ENCODE peak calls at places on chromosome 15, in four cellular contexts. G is neural progenitor cell, X is mammary epithelial cell, S is keratinocyte. Q is an unnamed sample.

GRCh38 chr15:88908697-88909621 is 4.2 kb downstream of the MFGE8 start:
- DNase-seq in G (no peak), S (no peak), X (no peak), Q (no peak)

GRCh38 chr15:68791431-68792283 is 29.0 kb downstream of the ANP32A start:
- DNase-seq in S (no peak), X (peak; percentile 14), G (no peak), Q (no peak)

GRCh38 chr15:60973637-60974415 is 255.3 kb downstream of the RORA start:
- DNase-seq in X (peak; percentile 52), S (no peak), G (peak; percentile 42), Q (no peak)

GRCh38 chr15:89034305-89034704 is 54.0 kb upstream of the ABHD2 start:
- DNase-seq in G (no peak), S (no peak), X (peak; percentile 9), Q (no peak)

GRCh38 chr15:80892414-80892813 is 97.2 kb downstream of the MESD start:
- DNase-seq in X (no peak), S (no peak), G (no peak), Q (no peak)

GRCh38 chr15:57610130-57610529 is 18.4 kb downstream of the MYZAP start:
- DNase-seq in G (no peak), S (no peak), X (peak; percentile 32), Q (peak; percentile 83)

GRCh38 chr15:62994975-62995730 is 47.4 kb upstream of the TPM1 start:
- DNase-seq in G (no peak), S (no peak), X (peak; percentile 41), Q (no peak)

GRCh38 chr15:91385301-91385700 is 285.2 kb downstream of the SV2B start:
- DNase-seq in S (peak; percentile 73), G (no peak), X (peak; percentile 93), Q (no peak)

GRCh38 chr15:31365032-31365654 is 38.5 kb downstream of the KLF13 start:
- DNase-seq in X (no peak), G (no peak), S (no peak), Q (no peak)

GRCh38 chr15:66802087-66803001 is 100.3 kb downstream of the SMAD6 start:
- DNase-seq in X (no peak), S (no peak), G (no peak), Q (no peak)

GRCh38 chr15:68518785-68519430 is 59.9 kb upstream of the CORO2B start:
- DNase-seq in S (no peak), X (peak; percentile 48), G (no peak), Q (no peak)

GRCh38 chr15:51816615-51817014 is 12.8 kb upstream of the TMOD3 start:
- DNase-seq in G (no peak), X (no peak), S (no peak), Q (no peak)

GRCh38 chr15:29687204-29687768 is 135.0 kb downstream of the TJP1 start:
- DNase-seq in G (no peak), S (no peak), X (no peak), Q (peak; percentile 88)

GRCh38 chr15:62719316-62719715 is 323.2 kb upstream of the TPM1 start:
- DNase-seq in G (no peak), S (no peak), X (peak; percentile 12), Q (no peak)

GRCh38 chr15:56228352-56228751 is 15.3 kb downstream of the RFX7 start:
- DNase-seq in S (no peak), G (no peak), X (no peak), Q (no peak)

GRCh38 chr15:51312132-51312531 is 26.3 kb downstream of the CYP19A1 start:
- DNase-seq in X (no peak), S (no peak), G (no peak), Q (no peak)

GRCh38 chr15:33398555-33398954 is 87.8 kb downstream of the RYR3 start:
- DNase-seq in X (no peak), G (no peak), S (no peak), Q (no peak)

GRCh38 chr15:69141286-69141701 is 19.1 kb upstream of the GLCE start:
- DNase-seq in S (no peak), X (no peak), G (no peak), Q (no peak)

GRCh38 chr15:43229977-43230376 is 9.2 kb upstream of the EPB42 start:
- DNase-seq in X (no peak), G (no peak), S (no peak), Q (no peak)

GRCh38 chr15:35107122-35107521 is 22.0 kb upstream of the NANOGP8 start:
- DNase-seq in X (peak; percentile 3), G (no peak), S (no peak), Q (no peak)

GRCh38 chr15:43143203-43143941 is 10.0 kb downstream of the TMEM62 start:
- DNase-seq in S (no peak), G (no peak), X (no peak), Q (no peak)

GRCh38 chr15:60370105-60370803 is 27.5 kb downstream of the ANXA2 start:
- DNase-seq in S (no peak), X (no peak), G (no peak), Q (no peak)

GRCh38 chr15:20295238-20295811 is 246.3 kb downstream of the GOLGA6L6 start:
- DNase-seq in G (no peak), X (no peak), S (no peak), Q (no peak)

GRCh38 chr15:95327661-95328060 is 1002.8 kb upstream of the NR2F2 start:
- DNase-seq in X (no peak), G (peak; percentile 69), S (no peak), Q (no peak)

GRCh38 chr15:73926191-73927002 is at the start of gene LOXL1:
- DNase-seq in S (no peak), X (peak; percentile 76), G (peak; percentile 91), Q (peak; percentile 64)

GRCh38 chr15:36430721-36431265 is 148.6 kb upstream of the CDIN1 start:
- DNase-seq in G (no peak), X (no peak), S (no peak), Q (no peak)

GRCh38 chr15:44289352-44289790 is 852 bp downstream of the GOLM2 start:
- DNase-seq in G (no peak), X (no peak), S (no peak), Q (no peak)

GRCh38 chr15:93694038-93694437 is 537.3 kb upstream of the MCTP2 start:
- DNase-seq in X (no peak), S (no peak), G (no peak), Q (no peak)

GRCh38 chr15:96326551-96327154 is 3.8 kb upstream of the NR2F2 start:
- DNase-seq in S (no peak), G (peak; percentile 78), X (peak; percentile 62), Q (peak; percentile 36)

GRCh38 chr15:74399511-74400312 is 32.3 kb upstream of the CYP11A1 start:
- DNase-seq in G (no peak), X (peak; percentile 59), S (no peak), Q (no peak)

GRCh38 chr15:98581715-98582114 is 66.6 kb upstream of the IGF1R start:
- DNase-seq in X (no peak), S (no peak), G (no peak), Q (no peak)
- TF ChIP-seq CTCF in X (peak; percentile 40), S (no peak), G (peak; percentile 47), Q (no peak)

GRCh38 chr15:27336676-27337075 is 365.7 kb downstream of the GABRG3 start:
- DNase-seq in X (no peak), G (no peak), S (no peak), Q (no peak)
- H3K4me3 ChIP-seq in X (no peak overlapping the region), G (no peak overlapping the region), S (no peak overlapping the region), Q (no peak overlapping the region)

GRCh38 chr15:99976000-99976399 is 242.8 kb upstream of the LYSMD4 start:
- DNase-seq in S (no peak), G (no peak), X (no peak), Q (no peak)
- H3K9me3 ChIP-seq in S (no peaks in the 10 kb centered on the region), G (no peaks in the 10 kb centered on the region), X (no peaks in the 10 kb centered on the region), Q (no peaks in the 10 kb centered on the region)

DNA sequence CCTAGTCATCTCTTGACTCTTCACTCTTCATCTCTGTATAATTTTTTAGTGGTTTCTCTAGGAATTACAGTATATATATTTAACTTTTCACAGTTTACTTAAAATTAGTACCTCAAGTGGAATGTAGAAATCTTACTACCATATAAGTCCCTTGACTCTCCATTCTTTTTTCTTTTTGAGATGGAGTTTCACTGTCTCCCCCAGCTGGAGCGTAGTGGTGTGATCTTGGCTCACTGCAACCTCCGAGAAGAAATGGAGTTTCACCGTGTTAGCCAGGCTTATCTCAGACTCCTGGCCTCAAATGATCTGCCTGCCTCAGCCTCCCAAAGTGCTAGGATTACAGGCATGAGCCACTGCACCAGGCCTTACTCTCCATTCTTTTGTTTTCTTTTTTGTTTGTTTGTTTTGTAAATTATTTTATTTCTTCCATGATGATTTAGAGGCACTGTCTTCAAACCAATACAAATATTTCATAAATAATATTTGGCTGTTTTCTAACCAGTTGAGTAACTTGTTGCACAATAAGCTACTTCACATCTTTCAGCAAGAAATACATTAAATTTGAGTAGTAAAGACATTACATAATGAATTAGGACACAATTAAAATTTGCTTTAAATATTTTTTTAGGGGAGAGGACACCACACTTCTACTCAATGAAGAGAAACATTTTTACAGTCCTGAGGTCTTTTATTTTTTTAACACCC is 144.8 kb downstream of the RBPMS2 start:
- DNase-seq in S (no peak), G (no peak), X (no peak), Q (no peak)
- TF ChIP-seq CTCF in S (no peak), G (no peak), X (no peak), Q (no peak)

GRCh38 chr15:39788800-39789565 is 6.3 kb upstream of the FSIP1 start:
- DNase-seq in S (no peak), G (no peak), X (no peak), Q (no peak)
- H3K4me3 ChIP-seq in S (no peak overlapping the region), G (no peak overlapping the region), X (no peak overlapping the region), Q (no peak overlapping the region)

GRCh38 chr15:83626171-83626802 is 27.6 kb upstream of the ADAMTSL3 start:
- DNase-seq in X (peak; percentile 67), S (no peak), G (no peak), Q (no peak)

GRCh38 chr15:83631534-83631933 is 22.4 kb upstream of the ADAMTSL3 start:
- DNase-seq in X (no peak), G (no peak), S (no peak), Q (no peak)
- H3K9me3 ChIP-seq in X (peaks cover 2% of the 10 kb centered on the region), G (no peaks in the 10 kb centered on the region), S (no peaks in the 10 kb centered on the region), Q (no peaks in the 10 kb centered on the region)

Q was measured in mucosa of descending colon.